ENCODE peak calls at places on chromosome 16, in eight cellular contexts. A is GM23248, D is GM23338, U is neural progenitor cell, L is astrocyte, Y is GM12878, Z is fibroblast of lung, K is endothelial cell of umbilical vein. I is an unnamed sample.

GRCh38 chr16:54459509-54460235 is 173.1 kb upstream of the IRX3 start:
- DNase-seq in A (peak; percentile 89), D (no peak), U (no peak), L (peak; percentile 24), Y (no peak), Z (peak; percentile 34), K (no peak), I (peak; percentile 85)

GRCh38 chr16:85330694-85331188 is 218.5 kb upstream of the CIBAR2 start:
- DNase-seq in A (peak; percentile 95), D (peak; percentile 96), U (peak; percentile 90), L (peak; percentile 84), Y (no peak), Z (peak; percentile 88), K (no peak), I (no peak)

GRCh38 chr16:78259883-78260282 is 160.4 kb downstream of the WWOX start:
- DNase-seq in A (no peak), D (peak; percentile 28), U (peak; percentile 41), L (no peak), Y (no peak), Z (no peak), K (no peak), I (no peak)

GRCh38 chr16:85820604-85821372 is 21.3 kb downstream of the COX4I1 start:
- DNase-seq in A (no peak), D (no peak), U (no peak), L (no peak), Y (no peak), Z (no peak), K (no peak), I (no peak)

GRCh38 chr16:9526791-9527190 is 435.3 kb downstream of the HAPSTR1 start:
- DNase-seq in A (no peak), D (peak; percentile 58), U (no peak), L (no peak), Y (no peak), Z (no peak), K (no peak), I (no peak)

GRCh38 chr16:14309001-14309886 is 238.1 kb downstream of the MRTFB start:
- DNase-seq in A (peak; percentile 57), D (peak; percentile 90), U (peak; percentile 42), L (no peak), Y (no peak), Z (peak; percentile 23), K (no peak), I (no peak)

GRCh38 chr16:20911361-20911760 is 10.8 kb downstream of the LYRM1 start:
- DNase-seq in A (peak; percentile 88), D (no peak), U (no peak), L (no peak), Y (no peak), Z (peak; percentile 76), K (peak; percentile 81), I (no peak)

GRCh38 chr16:12760819-12761611 is 42.7 kb downstream of the CPPED1 start:
- DNase-seq in A (no peak), D (no peak), U (no peak), L (no peak), Y (no peak), Z (no peak), K (no peak), I (no peak)

GRCh38 chr16:3188925-3189825 is 1.2 kb downstream of the OR1F1 start:
- DNase-seq in A (peak; percentile 73), D (peak; percentile 85), U (peak; percentile 75), L (peak; percentile 55), Y (no peak), Z (peak; percentile 71), K (peak; percentile 51), I (peak; percentile 61)

DNA sequence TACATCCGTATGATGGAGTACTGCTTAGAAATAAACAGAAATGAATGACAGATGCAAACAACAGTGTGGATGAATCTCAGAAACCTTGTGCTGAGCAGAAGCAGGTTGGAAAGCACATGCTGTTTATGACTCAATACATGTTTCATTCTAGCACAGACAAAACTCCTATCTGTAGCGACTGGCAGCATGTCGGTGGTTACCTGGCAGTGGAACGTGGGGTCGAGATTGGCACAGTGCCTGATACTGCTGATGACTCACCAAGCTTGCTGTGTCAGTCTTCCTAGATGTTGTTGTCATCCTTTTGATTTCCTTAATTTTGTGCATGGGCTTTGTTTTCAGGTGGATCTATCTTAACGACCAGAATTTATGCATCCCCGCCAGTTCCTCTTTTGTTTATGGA is 62.1 kb downstream of the GAN start:
- DNase-seq in A (no peak), D (no peak), U (no peak), L (peak; percentile 13), Y (no peak), Z (peak; percentile 35), K (peak; percentile 67), I (no peak)
- H3K36me3 ChIP-seq in A (peaks cover 4% of the 10 kb centered on the region), D (peaks cover 12% of the 10 kb centered on the region), U (no peaks in the 10 kb centered on the region), L (peaks cover 11% of the 10 kb centered on the region), Y (peaks cover 4% of the 10 kb centered on the region), Z (no peaks in the 10 kb centered on the region), K (peaks cover 3% of the 10 kb centered on the region), I (no peaks in the 10 kb centered on the region)

GRCh38 chr16:51151951-51152663 is 1.0 kb upstream of the SALL1 start:
- DNase-seq in A (peak; percentile 94), D (peak; percentile 88), U (peak; percentile 96), L (peak; percentile 83), Y (no peak), Z (peak; percentile 91), K (no peak), I (no peak)
- TF ChIP-seq EZH2 in A (no peak), D (no peak), U (no peak), L (no peak), Y (no peak), Z (no peak), K (peak; percentile 66), I (no peak)

GRCh38 chr16:28105954-28106353 is 42.4 kb upstream of the GSG1L start:
- DNase-seq in A (no peak), D (no peak), U (no peak), L (no peak), Y (no peak), Z (no peak), K (no peak), I (no peak)
- H3K36me3 ChIP-seq in A (peaks cover 47% of the 10 kb centered on the region), D (peaks cover 36% of the 10 kb centered on the region), U (no peaks in the 10 kb centered on the region), L (peaks cover 62% of the 10 kb centered on the region), Y (peaks cover 47% of the 10 kb centered on the region), Z (peaks cover 49% of the 10 kb centered on the region), K (peaks cover 69% of the 10 kb centered on the region), I (peaks cover 89% of the 10 kb centered on the region)

GRCh38 chr16:26777821-26778220 is 288.9 kb upstream of the C16orf82 start:
- DNase-seq in A (no peak), D (no peak), U (no peak), L (no peak), Y (no peak), Z (no peak), K (no peak), I (no peak)

GRCh38 chr16:26770547-26770946 is 296.2 kb upstream of the C16orf82 start:
- DNase-seq in A (no peak), D (no peak), U (no peak), L (no peak), Y (no peak), Z (no peak), K (no peak), I (no peak)

DNA sequence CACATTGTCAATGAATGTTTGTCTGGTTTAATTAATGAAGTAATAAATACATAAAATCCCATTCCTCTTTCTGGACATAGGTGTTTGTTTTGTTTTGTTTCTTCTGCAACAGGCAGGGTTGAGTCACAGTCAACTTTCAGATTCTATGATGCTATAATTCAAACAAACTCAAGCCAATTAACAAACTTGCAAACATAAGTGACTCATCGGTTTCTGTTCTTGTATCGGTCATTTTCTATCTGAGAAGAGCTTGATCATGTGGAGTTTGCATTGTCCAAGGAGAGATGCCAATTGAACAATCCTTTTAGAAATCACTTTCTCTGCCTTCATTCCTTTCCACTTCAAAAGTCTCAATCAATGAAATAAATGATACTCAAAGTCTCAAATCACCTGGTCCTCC is 294.2 kb upstream of the C16orf82 start:
- DNase-seq in A (peak; percentile 1), D (no peak), U (no peak), L (no peak), Y (no peak), Z (no peak), K (no peak), I (no peak)
- TF ChIP-seq EZH2 in A (no peak), D (no peak), U (no peak), L (no peak), Y (no peak), Z (no peak), K (no peak), I (no peak)

DNA sequence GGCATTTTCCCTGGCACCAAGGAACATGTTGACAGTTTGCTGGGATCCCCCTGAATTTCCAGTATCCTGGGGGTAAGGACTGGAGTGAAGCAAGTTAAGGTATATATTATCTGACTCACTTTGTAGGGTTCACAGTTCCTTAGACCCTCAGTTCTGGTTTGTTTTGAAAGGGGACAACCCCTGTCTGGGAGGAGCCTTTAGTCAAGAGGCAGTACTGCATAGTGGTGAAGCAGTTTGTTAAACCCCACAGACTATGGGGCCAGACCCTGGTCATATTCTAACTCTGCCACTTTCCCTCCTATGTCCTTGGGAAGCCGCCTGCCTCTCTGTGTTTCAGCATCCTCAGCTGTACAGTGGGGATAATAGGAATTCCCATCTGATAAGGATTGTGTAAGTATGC is 145.5 kb upstream of the ZFHX3 start:
- DNase-seq in A (no peak), D (no peak), U (no peak), L (no peak), Y (no peak), Z (no peak), K (no peak), I (no peak)
- H3K36me3 ChIP-seq in A (no peaks in the 10 kb centered on the region), D (no peaks in the 10 kb centered on the region), U (no peaks in the 10 kb centered on the region), L (no peaks in the 10 kb centered on the region), Y (no peaks in the 10 kb centered on the region), Z (no peaks in the 10 kb centered on the region), K (no peaks in the 10 kb centered on the region), I (no peaks in the 10 kb centered on the region)

GRCh38 chr16:89912627-89913026 is 6.0 kb upstream of the MC1R start:
- DNase-seq in A (no peak), D (no peak), U (no peak), L (no peak), Y (no peak), Z (no peak), K (no peak), I (no peak)
- TF ChIP-seq EZH2 in A (no peak), D (no peak), U (no peak), L (no peak), Y (no peak), Z (no peak), K (no peak), I (no peak)

GRCh38 chr16:56777533-56777932 is 47.6 kb downstream of the NUP93 start:
- DNase-seq in A (peak; percentile 85), D (no peak), U (no peak), L (peak; percentile 46), Y (no peak), Z (peak; percentile 54), K (no peak), I (no peak)
- H3K36me3 ChIP-seq in A (no peaks in the 10 kb centered on the region), D (no peaks in the 10 kb centered on the region), U (no peaks in the 10 kb centered on the region), L (no peaks in the 10 kb centered on the region), Y (no peaks in the 10 kb centered on the region), Z (no peaks in the 10 kb centered on the region), K (no peaks in the 10 kb centered on the region), I (no peaks in the 10 kb centered on the region)

DNA sequence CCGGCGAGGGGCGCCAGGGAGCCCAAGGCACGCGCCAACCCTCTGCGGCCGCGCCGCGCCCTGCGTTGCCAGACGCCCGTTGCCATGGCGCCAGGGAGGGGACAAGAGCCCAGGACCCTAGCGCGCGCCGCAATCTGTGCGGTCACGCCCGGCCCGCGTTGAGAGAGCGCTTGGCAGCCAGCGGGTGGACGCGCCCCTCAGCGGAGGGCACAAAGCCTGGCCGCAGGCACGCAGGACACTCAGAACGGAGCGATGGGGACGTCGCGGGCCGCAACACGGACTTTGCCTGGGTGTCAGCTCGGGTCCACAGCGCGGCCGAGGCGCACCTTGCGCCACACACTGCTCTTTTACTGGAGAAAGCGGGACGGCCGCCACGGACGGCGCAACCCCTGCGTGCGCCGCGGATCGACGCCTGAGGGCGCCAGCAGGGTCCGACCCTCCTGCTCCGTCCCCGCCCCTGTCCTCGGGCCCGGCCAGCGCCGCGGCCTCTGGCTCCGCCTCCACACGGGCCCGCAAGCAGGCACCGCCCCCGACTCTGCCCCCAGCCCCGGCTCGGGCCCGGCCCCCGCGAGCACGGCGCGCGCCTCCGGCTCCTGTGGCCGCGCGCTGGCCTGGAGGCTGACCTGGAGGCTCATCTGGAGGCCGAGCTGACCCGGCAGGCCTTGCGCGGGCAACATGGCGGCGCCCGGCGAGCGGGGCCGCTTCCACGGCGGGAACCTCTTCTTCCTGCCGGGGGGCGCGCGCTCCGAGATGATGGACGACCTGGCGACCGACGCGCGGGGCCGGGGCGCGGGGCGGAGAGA is at the start of gene GFER:
- DNase-seq in A (peak; percentile 95), D (peak; percentile 98), U (peak; percentile 99), L (peak; percentile 79), Y (peak; percentile 43), Z (peak; percentile 89), K (peak; percentile 93), I (no peak)
- TF ChIP-seq EZH2 in A (no peak), D (no peak), U (no peak), L (no peak), Y (no peak), Z (no peak), K (no peak), I (no peak)

I was measured in SK-N-MC.